ENCODE peak calls at places on chromosomes 3 and 15, in four cellular contexts. One of them, this sample, is unnamed.

GRCh38 chr15:30870681-30871080 is 33.0 kb upstream of the FAN1 start:
- DNase-seq in left ventricle myocardium inferior: no peak
- DNase-seq in A549: no peak
- DNase-seq in RWPE2: no peak
- DNase-seq in this sample: no peak

GRCh38 chr3:194080913-194081800 is 54.8 kb upstream of the HES1 start:
- DNase-seq in left ventricle myocardium inferior: no peak
- DNase-seq in A549: no peak
- DNase-seq in RWPE2: no peak
- DNase-seq in this sample: no peak

GRCh38 chr15:43185161-43186002 is at the start of gene CCNDBP1:
- DNase-seq in left ventricle myocardium inferior: peak; percentile 98
- DNase-seq in A549: peak; percentile 91
- DNase-seq in RWPE2: peak; percentile 99
- DNase-seq in this sample: peak; percentile 97

GRCh38 chr3:114447950-114448479 is 154.2 kb downstream of the TIGIT start:
- DNase-seq in left ventricle myocardium inferior: no peak
- DNase-seq in A549: no peak
- DNase-seq in RWPE2: no peak
- DNase-seq in this sample: no peak

GRCh38 chr3:171736556-171736955 is 73.7 kb downstream of the PLD1 start:
- DNase-seq in left ventricle myocardium inferior: no peak
- DNase-seq in A549: no peak
- DNase-seq in RWPE2: no peak
- DNase-seq in this sample: no peak

GRCh38 chr15:66625974-66626373 is 60.2 kb upstream of the LCTL start:
- DNase-seq in left ventricle myocardium inferior: no peak
- DNase-seq in A549: no peak
- DNase-seq in RWPE2: no peak
- DNase-seq in this sample: no peak

GRCh38 chr15:48433226-48433886 is 102.1 kb downstream of the DUT start:
- DNase-seq in left ventricle myocardium inferior: no peak
- DNase-seq in A549: no peak
- DNase-seq in RWPE2: no peak
- DNase-seq in this sample: no peak

GRCh38 chr15:101269479-101270223 is 7.6 kb downstream of the SELENOS start:
- DNase-seq in left ventricle myocardium inferior: no peak
- DNase-seq in A549: no peak
- DNase-seq in RWPE2: no peak
- DNase-seq in this sample: no peak

GRCh38 chr3:128870327-128870726 is 9.1 kb upstream of the ACAD9 start:
- DNase-seq in left ventricle myocardium inferior: no peak
- DNase-seq in A549: no peak
- DNase-seq in RWPE2: no peak
- DNase-seq in this sample: peak; percentile 56

GRCh38 chr15:65666257-65666656 is 44.5 kb downstream of the SLC24A1 start:
- DNase-seq in left ventricle myocardium inferior: no peak
- DNase-seq in A549: no peak
- DNase-seq in RWPE2: no peak
- DNase-seq in this sample: no peak

GRCh38 chr15:80317389-80318169 is 65.6 kb upstream of the CTXND1 start:
- DNase-seq in left ventricle myocardium inferior: peak; percentile 31
- DNase-seq in A549: no peak
- DNase-seq in RWPE2: no peak
- DNase-seq in this sample: no peak

GRCh38 chr3:55198554-55198953 is 270.7 kb upstream of the LRTM1 start:
- DNase-seq in left ventricle myocardium inferior: no peak
- DNase-seq in A549: no peak
- DNase-seq in RWPE2: no peak
- DNase-seq in this sample: peak; percentile 16

GRCh38 chr15:83066034-83066760 is 855 bp downstream of the BTBD1 start:
- DNase-seq in left ventricle myocardium inferior: peak; percentile 25
- DNase-seq in A549: no peak
- DNase-seq in RWPE2: no peak
- DNase-seq in this sample: peak; percentile 36

GRCh38 chr3:98577178-98577895 is 16.1 kb downstream of the CPOX start:
- DNase-seq in left ventricle myocardium inferior: no peak
- DNase-seq in A549: no peak
- DNase-seq in RWPE2: no peak
- DNase-seq in this sample: no peak

GRCh38 chr15:72196409-72197044 is 1.1 kb downstream of the GRAMD2A start:
- DNase-seq in left ventricle myocardium inferior: no peak
- DNase-seq in A549: peak; percentile 62
- DNase-seq in RWPE2: no peak
- DNase-seq in this sample: no peak
- H3K4me3 ChIP-seq in left ventricle myocardium inferior: peak overlapping the region; percentile 67
- H3K4me3 ChIP-seq in A549: no peak overlapping the region
- H3K4me3 ChIP-seq in RWPE2: peak overlapping the region; percentile 47
- H3K4me3 ChIP-seq in this sample: no peak overlapping the region

DNA sequence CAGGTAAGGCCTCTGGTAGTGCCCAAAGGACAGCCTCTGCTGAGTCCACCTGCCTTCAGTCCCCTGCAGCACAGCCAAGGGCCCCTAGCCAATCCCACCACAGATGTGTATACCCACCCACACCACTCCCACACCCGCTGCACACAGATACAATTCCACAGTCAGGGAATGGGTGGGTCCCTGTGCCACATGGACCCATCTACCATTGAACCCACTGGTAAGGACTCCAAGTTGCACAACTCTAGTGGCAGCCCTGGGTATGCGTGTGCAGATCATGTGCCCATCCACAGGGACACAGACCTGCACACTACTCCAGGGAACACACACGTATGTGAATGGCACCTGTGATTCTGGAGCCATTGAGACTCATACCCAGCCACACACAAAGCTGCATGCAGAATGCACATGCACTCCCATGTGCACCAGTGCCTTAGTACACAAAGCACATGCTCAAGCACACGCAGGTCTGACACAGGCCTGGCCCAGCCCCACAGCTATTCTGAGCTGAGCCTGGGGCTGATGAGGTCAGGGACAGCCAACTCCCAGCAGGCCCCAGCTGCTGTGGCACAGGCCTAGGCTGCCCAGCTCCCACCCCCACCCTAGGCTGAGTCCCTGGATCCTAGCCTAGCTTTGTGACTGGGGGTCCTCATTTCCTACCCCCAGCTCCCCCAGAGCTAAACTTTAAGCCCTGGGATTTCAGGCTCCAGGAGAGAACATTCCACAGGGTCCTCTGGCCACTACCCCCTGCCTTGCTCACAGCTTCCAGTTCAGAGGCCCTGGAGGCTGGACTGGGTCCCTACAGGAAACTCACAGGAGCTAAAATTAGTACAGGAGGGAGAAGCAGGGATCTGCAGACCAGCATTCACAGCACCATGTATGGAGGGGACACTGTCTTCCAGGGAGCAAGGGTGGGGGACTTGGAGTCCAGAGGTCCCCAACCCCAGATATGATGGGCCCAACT is 2.8 kb upstream of the ALS2CL start:
- DNase-seq in left ventricle myocardium inferior: peak; percentile 75
- DNase-seq in A549: no peak
- DNase-seq in RWPE2: no peak
- DNase-seq in this sample: peak; percentile 72
- H3K4me1 ChIP-seq in left ventricle myocardium inferior: peaks cover 88% of the 10 kb centered on the region
- H3K4me1 ChIP-seq in A549: peaks cover 18% of the 10 kb centered on the region
- H3K4me1 ChIP-seq in RWPE2: peaks cover 12% of the 10 kb centered on the region
- H3K4me1 ChIP-seq in this sample: peaks cover 61% of the 10 kb centered on the region

GRCh38 chr3:148992027-148992634 is 791 bp downstream of the GYG1 start:
- DNase-seq in left ventricle myocardium inferior: peak; percentile 57
- DNase-seq in A549: peak; percentile 26
- DNase-seq in RWPE2: no peak
- DNase-seq in this sample: peak; percentile 53

GRCh38 chr3:148990211-148990610 is 1.1 kb upstream of the GYG1 start:
- DNase-seq in left ventricle myocardium inferior: no peak
- DNase-seq in A549: no peak
- DNase-seq in RWPE2: no peak
- DNase-seq in this sample: no peak

GRCh38 chr3:148992635-148993230 is 1.4 kb downstream of the GYG1 start:
- DNase-seq in left ventricle myocardium inferior: no peak
- DNase-seq in A549: no peak
- DNase-seq in RWPE2: no peak
- DNase-seq in this sample: no peak

GRCh38 chr3:148991219-148992026 is at the start of gene GYG1:
- DNase-seq in left ventricle myocardium inferior: peak; percentile 85
- DNase-seq in A549: peak; percentile 82
- DNase-seq in RWPE2: peak; percentile 73
- DNase-seq in this sample: peak; percentile 90
- TF ChIP-seq CTCF in left ventricle myocardium inferior: peak; percentile 49
- TF ChIP-seq CTCF in A549: peak; percentile 52
- TF ChIP-seq CTCF in RWPE2: peak; percentile 54
- TF ChIP-seq CTCF in this sample: peak; percentile 40

GRCh38 chr3:13932578-13933295 is 52.9 kb upstream of the WNT7A start:
- DNase-seq in left ventricle myocardium inferior: no peak
- DNase-seq in A549: no peak
- DNase-seq in RWPE2: no peak
- DNase-seq in this sample: peak; percentile 57
- H3K4me3 ChIP-seq in left ventricle myocardium inferior: peak overlapping the region; percentile 62
- H3K4me3 ChIP-seq in A549: no peak overlapping the region
- H3K4me3 ChIP-seq in RWPE2: peak overlapping the region; percentile 24
- H3K4me3 ChIP-seq in this sample: peak overlapping the region; percentile 66

DNA sequence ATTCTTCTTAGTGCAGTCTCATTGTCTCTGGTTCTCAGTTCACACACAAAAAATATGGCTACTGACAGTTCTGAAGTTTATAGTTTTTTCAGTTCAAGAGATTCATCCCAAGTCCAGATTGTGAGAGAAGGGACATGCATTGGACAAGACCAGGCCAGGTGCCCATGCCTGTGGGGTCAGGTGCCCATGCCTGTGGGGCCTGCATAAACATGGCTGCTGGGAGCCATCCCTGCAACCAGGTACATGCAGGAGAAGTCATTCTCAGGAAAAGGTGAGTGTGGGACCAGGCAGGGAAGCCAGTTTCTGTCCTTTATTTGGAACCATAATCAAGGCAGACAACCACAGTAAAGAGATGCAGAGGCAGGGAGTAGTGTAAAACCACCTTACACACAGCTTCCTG is 6.3 kb upstream of the TM4SF1 start:
- DNase-seq in left ventricle myocardium inferior: no peak
- DNase-seq in A549: no peak
- DNase-seq in RWPE2: no peak
- DNase-seq in this sample: no peak
- H3K4me1 ChIP-seq in left ventricle myocardium inferior: peaks cover 55% of the 10 kb centered on the region
- H3K4me1 ChIP-seq in A549: peaks cover 80% of the 10 kb centered on the region
- H3K4me1 ChIP-seq in RWPE2: peaks cover 45% of the 10 kb centered on the region
- H3K4me1 ChIP-seq in this sample: peaks cover 32% of the 10 kb centered on the region

DNA sequence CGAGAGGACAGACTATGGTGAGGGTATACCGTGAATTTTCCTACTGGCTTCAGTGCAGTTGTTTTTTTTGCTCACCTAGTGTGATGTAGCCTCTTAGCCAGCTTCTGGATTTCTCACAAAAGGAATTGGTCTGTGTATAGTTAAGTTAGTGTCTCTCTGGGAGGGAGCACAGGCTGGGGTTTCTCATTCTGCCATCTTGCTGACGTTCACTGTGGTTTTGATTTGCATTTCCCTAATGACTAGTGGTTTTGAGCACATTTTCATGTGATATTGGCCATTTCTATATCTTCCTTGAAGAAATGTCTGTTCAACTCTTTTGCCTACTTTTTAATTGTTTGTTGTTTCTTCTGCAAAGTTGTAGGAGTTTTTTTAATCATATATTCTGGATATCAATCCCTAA is 2.2 kb upstream of the CD86 start:
- DNase-seq in left ventricle myocardium inferior: no peak
- DNase-seq in A549: no peak
- DNase-seq in RWPE2: no peak
- DNase-seq in this sample: no peak
- TF ChIP-seq CTCF in left ventricle myocardium inferior: no peak
- TF ChIP-seq CTCF in A549: no peak
- TF ChIP-seq CTCF in RWPE2: no peak
- TF ChIP-seq CTCF in this sample: no peak

GRCh38 chr3:190338717-190339116 is 16.5 kb upstream of the CLDN1 start:
- DNase-seq in left ventricle myocardium inferior: no peak
- DNase-seq in A549: no peak
- DNase-seq in RWPE2: no peak
- DNase-seq in this sample: no peak
- H3K4me3 ChIP-seq in left ventricle myocardium inferior: no peak overlapping the region
- H3K4me3 ChIP-seq in A549: no peak overlapping the region
- H3K4me3 ChIP-seq in RWPE2: no peak overlapping the region
- H3K4me3 ChIP-seq in this sample: no peak overlapping the region

GRCh38 chr3:31978553-31978952 is 2.5 kb downstream of the OSBPL10 start:
- DNase-seq in left ventricle myocardium inferior: no peak
- DNase-seq in A549: no peak
- DNase-seq in RWPE2: no peak
- DNase-seq in this sample: no peak
- H3K4me1 ChIP-seq in left ventricle myocardium inferior: peaks cover 31% of the 10 kb centered on the region
- H3K4me1 ChIP-seq in A549: peaks cover 28% of the 10 kb centered on the region
- H3K4me1 ChIP-seq in RWPE2: peaks cover 31% of the 10 kb centered on the region
- H3K4me1 ChIP-seq in this sample: peaks cover 4% of the 10 kb centered on the region